ENCODE peak calls at places on chromosomes 5 and 9, in seven cellular contexts. N is sigmoid colon, L is GM12891, X is memory B cell, E is kidney tubule cell, O is NCI-H460, U is small intestine. D is an unnamed sample.

GRCh38 chr9:100756217-100756616 is 178.3 kb downstream of the CAVIN4 start:
- DNase-seq in N (no peak), L (no peak), X (no peak), E (peak; percentile 36), O (no peak), U (no peak), D (no peak)

GRCh38 chr9:127803507-127804352 is 1.0 kb downstream of the FPGS start:
- DNase-seq in N (peak; percentile 71), L (no peak), X (no peak), E (peak; percentile 85), O (no peak), U (peak; percentile 73), D (no peak)

GRCh38 chr5:32810812-32811211 is 99.7 kb downstream of the NPR3 start:
- DNase-seq in N (no peak), L (no peak), X (no peak), E (peak; percentile 45), O (no peak), U (no peak), D (no peak)

GRCh38 chr9:127754761-127755557 is 19.9 kb upstream of the TOR2A start:
- DNase-seq in N (no peak), L (no peak), X (no peak), E (no peak), O (no peak), U (no peak), D (no peak)

GRCh38 chr9:135156525-135157510 is 69.3 kb downstream of the OLFM1 start:
- DNase-seq in N (no peak), L (no peak), X (no peak), E (peak; percentile 21), O (peak; percentile 56), U (peak; percentile 19), D (peak; percentile 46)

GRCh38 chr5:30960041-30960440 is 233.4 kb upstream of the CDH6 start:
- DNase-seq in N (no peak), L (no peak), X (no peak), E (peak; percentile 64), O (no peak), U (no peak), D (no peak)

GRCh38 chr9:89880161-89880560 is 275.3 kb downstream of the GADD45G start:
- DNase-seq in N (peak; percentile 56), L (no peak), X (no peak), E (no peak), O (no peak), U (no peak), D (no peak)

GRCh38 chr9:99039388-99040182 is 65.3 kb upstream of the TGFBR1 start:
- DNase-seq in N (no peak), L (no peak), X (no peak), E (peak; percentile 50), O (no peak), U (no peak), D (no peak)

GRCh38 chr9:105694848-105695581 is 674 bp downstream of the TMEM38B start:
- DNase-seq in N (peak; percentile 82), L (peak; percentile 28), X (peak; percentile 49), E (peak; percentile 60), O (peak; percentile 33), U (peak; percentile 72), D (peak; percentile 27)

GRCh38 chr5:134143431-134143830 is 28.9 kb downstream of the TCF7 start:
- DNase-seq in N (peak; percentile 14), L (no peak), X (no peak), E (no peak), O (no peak), U (no peak), D (no peak)